ENCODE peak calls at places on chromosomes 2 and 18, in nine cellular contexts. Y is gastrocnemius medialis, M is BJ, V is breast epithelium, E is left lung, C is cardiac muscle cell, Q is HFF-Myc, W is cardiac fibroblast, L is fibroblast of lung. T is an unnamed sample.

GRCh38 chr2:54569745-54570296 is 113.7 kb downstream of the SPTBN1 start:
- DNase-seq in W (no peak), M (no peak), Q (no peak), Y (no peak), L (no peak), V (no peak), C (no peak), E (no peak), T (no peak)

GRCh38 chr18:8153887-8154583 is 455.2 kb upstream of the RAB12 start:
- DNase-seq in M (peak; percentile 33), Q (no peak), L (peak; percentile 43), Y (no peak), W (peak; percentile 59), V (no peak), C (peak; percentile 38), E (no peak), T (peak; percentile 85)

GRCh38 chr18:36499938-36500337 is 202.4 kb downstream of the FHOD3 start:
- DNase-seq in Q (no peak), W (no peak), L (no peak), Y (no peak), M (no peak), C (peak; percentile 45), V (no peak), E (no peak), T (no peak)

GRCh38 chr2:134639265-134639664 is 79.5 kb downstream of the TMEM163 start:
- DNase-seq in M (no peak), L (no peak), Q (no peak), Y (no peak), V (no peak), C (no peak), W (no peak), E (no peak), T (no peak)

GRCh38 chr2:55097462-55098410 is 47.5 kb upstream of the RTN4 start:
- DNase-seq in M (no peak), C (peak; percentile 72), L (peak; percentile 81), V (no peak), Y (peak; percentile 39), E (no peak), Q (no peak), W (peak; percentile 42), T (peak; percentile 45)

GRCh38 chr2:113171359-113172075 is 2.3 kb upstream of the PSD4 start:
- DNase-seq in L (no peak), V (no peak), Q (no peak), C (no peak), M (no peak), Y (no peak), W (no peak), E (peak; percentile 29), T (no peak)

GRCh38 chr2:102139851-102140250 is 2.7 kb upstream of the IL1R1 start:
- DNase-seq in Q (no peak), E (no peak), Y (no peak), C (no peak), V (no peak), L (peak; percentile 67), W (no peak), M (no peak), T (no peak)

GRCh38 chr2:188610827-188611226 is 319.2 kb downstream of the GULP1 start:
- DNase-seq in W (peak; percentile 13), C (peak; percentile 45), M (no peak), V (no peak), L (peak; percentile 65), Q (no peak), Y (no peak), E (no peak), T (peak; percentile 61)

GRCh38 chr2:181106789-181107418 is 126.5 kb downstream of the UBE2E3 start:
- DNase-seq in L (peak; percentile 95), W (peak; percentile 93), M (peak; percentile 71), Y (no peak), C (peak; percentile 83), Q (peak; percentile 82), V (no peak), E (no peak), T (peak; percentile 93)

GRCh38 chr2:54348672-54349071 is 92.6 kb upstream of the TSPYL6 start:
- DNase-seq in W (no peak), E (no peak), C (peak; percentile 83), L (peak; percentile 31), Q (no peak), Y (no peak), V (no peak), M (no peak), T (no peak)

GRCh38 chr2:75646583-75647425 is at the start of gene MRPL19:
- DNase-seq in M (peak; percentile 54), C (peak; percentile 96), Y (peak; percentile 86), V (peak; percentile 72), E (peak; percentile 91), Q (peak; percentile 87), L (peak; percentile 95), W (peak; percentile 95), T (peak; percentile 93)

GRCh38 chr2:134206029-134206428 is 47.8 kb upstream of the MGAT5 start:
- DNase-seq in W (no peak), L (no peak), E (no peak), Q (no peak), C (no peak), Y (no peak), V (no peak), M (no peak), T (no peak)

GRCh38 chr2:33599175-33599942 is at the start of gene FAM98A:
- DNase-seq in V (peak; percentile 95), Y (peak; percentile 99), L (peak; percentile 99), C (peak; percentile 100), Q (peak; percentile 95), M (peak; percentile 97), W (peak; percentile 99), E (peak; percentile 100), T (peak; percentile 98)

GRCh38 chr18:49731421-49731841 is 81.9 kb downstream of the ACAA2 start:
- DNase-seq in C (no peak), W (no peak), L (no peak), Q (no peak), M (no peak), Y (no peak), E (no peak), V (no peak), T (no peak)

GRCh38 chr2:200618051-200618419 is 32.2 kb downstream of the AOX1 start:
- DNase-seq in Q (no peak), E (no peak), C (no peak), W (no peak), V (no peak), Y (no peak), M (no peak), L (no peak), T (no peak)

GRCh38 chr2:200617089-200618050 is 31.6 kb downstream of the AOX1 start:
- DNase-seq in E (no peak), V (no peak), Y (no peak), Q (no peak), C (peak; percentile 82), W (peak; percentile 48), M (no peak), L (peak; percentile 41), T (peak; percentile 53)

GRCh38 chr2:200619275-200619674 is 33.5 kb downstream of the AOX1 start:
- DNase-seq in E (no peak), C (no peak), Y (no peak), Q (no peak), W (no peak), M (no peak), V (no peak), L (peak; percentile 21), T (peak; percentile 30)

GRCh38 chr2:200616656-200617055 is 30.8 kb downstream of the AOX1 start:
- DNase-seq in V (no peak), W (peak; percentile 48), C (peak; percentile 67), Q (no peak), M (no peak), Y (no peak), L (peak; percentile 82), E (no peak), T (peak; percentile 67)

GRCh38 chr2:200618590-200619021 is 32.8 kb downstream of the AOX1 start:
- DNase-seq in L (peak; percentile 89), E (no peak), M (no peak), W (peak; percentile 63), Q (peak; percentile 73), Y (no peak), C (peak; percentile 87), V (no peak), T (peak; percentile 79)
- TF ChIP-seq CTCF in L (peak; percentile 55), E (peak; percentile 17), M (peak; percentile 36), W (peak; percentile 2), Q (peak; percentile 54), Y (no peak), C (peak; percentile 59), V (no peak), T (peak; percentile 27)

GRCh38 chr2:200713003-200713703 is 98.6 kb upstream of the BZW1 start:
- DNase-seq in Q (peak; percentile 94), E (peak; percentile 90), L (peak; percentile 96), M (peak; percentile 72), V (peak; percentile 71), C (peak; percentile 93), Y (peak; percentile 89), W (peak; percentile 96), T (peak; percentile 94)
- H3K4me3 ChIP-seq in Q (peak overlapping the region; percentile 31), E (peak overlapping the region; percentile 25), L (peak overlapping the region; percentile 18), M (peak overlapping the region; percentile 38), V (peak overlapping the region; percentile 27), C (no peak overlapping the region), Y (peak overlapping the region; percentile 51), W (peak overlapping the region; percentile 33), T (peak overlapping the region; percentile 47)

DNA sequence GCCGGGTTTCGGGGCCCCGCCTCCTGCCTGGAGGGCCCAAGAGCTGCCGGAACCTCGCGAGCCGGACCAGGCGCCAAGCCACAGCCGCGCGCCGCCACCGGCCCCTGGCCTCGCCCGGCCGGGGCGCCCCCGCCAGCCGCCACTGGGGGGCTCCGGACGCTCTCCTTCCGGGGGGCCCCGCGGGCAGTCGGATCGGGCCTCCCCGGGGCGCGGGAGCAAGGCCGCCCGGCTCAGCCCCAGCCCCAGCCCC is 17.4 kb upstream of the HAAO start:
- DNase-seq in L (no peak), E (peak; percentile 91), V (peak; percentile 81), C (peak; percentile 93), Y (peak; percentile 81), Q (no peak), M (no peak), W (no peak), T (no peak)
- TF ChIP-seq CTCF in L (no peak), E (peak; percentile 36), V (no peak), C (no peak), Y (peak; percentile 57), Q (no peak), M (no peak), W (no peak), T (no peak)

GRCh38 chr2:190469770-190470169 is 61.6 kb downstream of the MFSD6 start:
- DNase-seq in V (no peak), C (peak; percentile 79), L (peak; percentile 29), W (peak; percentile 87), E (no peak), M (peak; percentile 46), Y (no peak), Q (peak; percentile 69), T (peak; percentile 63)

GRCh38 chr2:190465060-190465459 is 56.9 kb downstream of the MFSD6 start:
- DNase-seq in V (no peak), E (no peak), Y (no peak), W (no peak), Q (no peak), M (no peak), L (no peak), C (no peak), T (no peak)

GRCh38 chr2:190466819-190467444 is 58.8 kb downstream of the MFSD6 start:
- DNase-seq in Q (peak; percentile 61), C (no peak), L (no peak), W (no peak), Y (no peak), V (no peak), E (no peak), M (no peak), T (peak; percentile 46)

GRCh38 chr2:190468814-190469569 is 60.8 kb downstream of the MFSD6 start:
- DNase-seq in Q (peak; percentile 99), Y (peak; percentile 43), V (peak; percentile 76), M (peak; percentile 98), W (peak; percentile 98), E (peak; percentile 44), L (peak; percentile 99), C (peak; percentile 97), T (peak; percentile 97)

GRCh38 chr2:190467575-190468083 is 59.5 kb downstream of the MFSD6 start:
- DNase-seq in Y (no peak), M (no peak), V (no peak), E (no peak), Q (no peak), L (peak; percentile 65), C (no peak), W (peak; percentile 24), T (peak; percentile 43)
- H3K4me3 ChIP-seq in Y (no peak overlapping the region), M (no peak overlapping the region), V (no peak overlapping the region), E (no peak overlapping the region), Q (no peak overlapping the region), L (no peak overlapping the region), C (no peak overlapping the region), W (no peak overlapping the region), T (no peak overlapping the region)

T was measured in fibroblast of mammary gland.